ENCODE peak calls at places on chromosomes 5 and 9, in five cellular contexts. L is upper lobe of right lung, K is H9, X is GM23248, O is HEK293T. A is an unnamed sample.

GRCh38 chr9:71897573-71897972 is 13.4 kb downstream of the ABHD17B start:
- DNase-seq in L (no peak), K (no peak), X (no peak), O (no peak), A (no peak)

GRCh38 chr5:171143926-171144325 is 165.1 kb upstream of the TLX3 start:
- DNase-seq in L (no peak), K (no peak), X (no peak), O (no peak), A (no peak)

GRCh38 chr9:80185112-80185738 is 613.5 kb downstream of the TLE4 start:
- DNase-seq in L (no peak), K (no peak), X (no peak), O (no peak), A (no peak)

GRCh38 chr9:79583957-79584654 is 12.3 kb downstream of the TLE4 start:
- DNase-seq in L (peak), K (no peak), X (no peak), O (no peak), A (no peak)

GRCh38 chr5:128202320-128202719 is 118.8 kb downstream of the SLC12A2 start:
- DNase-seq in L (no peak), K (no peak), X (peak), O (no peak), A (no peak)

GRCh38 chr5:151694035-151694485 is 7.3 kb upstream of the SPARC start:
- DNase-seq in L (no peak), K (no peak), X (peak), O (no peak), A (no peak)

GRCh38 chr9:127437497-127438264 is 13.5 kb downstream of the ZNF79 start:
- DNase-seq in L (no peak), K (no peak), X (no peak), O (no peak), A (no peak)

GRCh38 chr9:131145245-131145644 is 19.9 kb downstream of the NUP214 start:
- DNase-seq in L (no peak), K (no peak), X (no peak), O (no peak), A (no peak)